ENCODE peak calls at places on chromosomes 5 and 9, in eight cellular contexts. A is thoracic aorta, B is PC-3, W is left ventricle myocardium inferior, I is SK-N-MC, U is A549, P is ovary, K is breast epithelium. V is an unnamed sample.

GRCh38 chr9:17532461-17532860 is 46.4 kb upstream of the SH3GL2 start:
- DNase-seq in P (no peak), I (no peak), A (no peak), K (no peak), B (no peak), W (no peak), U (no peak), V (no peak)

GRCh38 chr9:75087279-75087823 is 604 bp downstream of the NMRK1 start:
- DNase-seq in B (peak), P (peak), I (peak), U (peak), K (no peak), W (no peak), A (no peak), V (no peak)

GRCh38 chr5:144205141-144205551 is 34.5 kb downstream of the KCTD16 start:
- DNase-seq in I (no peak), A (no peak), B (peak), P (no peak), U (peak), K (no peak), W (peak), V (no peak)

GRCh38 chr9:112655633-112656032 is 62.3 kb downstream of the INIP start:
- DNase-seq in P (no peak), I (no peak), B (no peak), W (no peak), U (no peak), K (no peak), A (no peak), V (no peak)

GRCh38 chr5:151183451-151184245 is 26.1 kb upstream of the ANXA6 start:
- DNase-seq in P (no peak), W (no peak), U (no peak), B (peak), I (no peak), A (no peak), K (no peak), V (no peak)

GRCh38 chr5:114305402-114306207 is 56.3 kb upstream of the KCNN2 start:
- DNase-seq in W (no peak), I (no peak), K (no peak), P (no peak), A (no peak), U (peak), B (peak), V (no peak)

GRCh38 chr5:593511-593910 is 18.6 kb upstream of the CEP72 start:
- DNase-seq in I (no peak), B (no peak), W (no peak), A (no peak), U (no peak), K (no peak), P (no peak), V (no peak)

GRCh38 chr9:2722715-2723114 is 5.4 kb downstream of the KCNV2 start:
- DNase-seq in U (no peak), P (no peak), K (no peak), I (no peak), A (no peak), W (no peak), B (no peak), V (no peak)

GRCh38 chr9:131277673-131278420 is 1.5 kb upstream of the FAM78A start:
- DNase-seq in W (peak), A (peak), I (peak), K (peak), B (peak), U (peak), P (peak), V (no peak)

GRCh38 chr5:179558912-179559279 is 8.5 kb downstream of the RUFY1 start:
- DNase-seq in P (peak), W (no peak), U (peak), I (no peak), K (no peak), A (no peak), B (peak), V (no peak)

GRCh38 chr9:35673132-35673997 is at the start of gene CA9:
- DNase-seq in U (no peak), I (no peak), K (no peak), B (no peak), W (peak), A (no peak), P (no peak), V (no peak)

GRCh38 chr5:149944666-149945065 is at the start of gene PDE6A:
- DNase-seq in W (no peak), P (no peak), K (no peak), U (no peak), I (no peak), A (no peak), B (no peak), V (no peak)

GRCh38 chr5:32760091-32760509 is 49.0 kb downstream of the NPR3 start:
- DNase-seq in W (no peak), U (peak), K (no peak), P (no peak), I (no peak), B (peak), A (no peak), V (no peak)

DNA sequence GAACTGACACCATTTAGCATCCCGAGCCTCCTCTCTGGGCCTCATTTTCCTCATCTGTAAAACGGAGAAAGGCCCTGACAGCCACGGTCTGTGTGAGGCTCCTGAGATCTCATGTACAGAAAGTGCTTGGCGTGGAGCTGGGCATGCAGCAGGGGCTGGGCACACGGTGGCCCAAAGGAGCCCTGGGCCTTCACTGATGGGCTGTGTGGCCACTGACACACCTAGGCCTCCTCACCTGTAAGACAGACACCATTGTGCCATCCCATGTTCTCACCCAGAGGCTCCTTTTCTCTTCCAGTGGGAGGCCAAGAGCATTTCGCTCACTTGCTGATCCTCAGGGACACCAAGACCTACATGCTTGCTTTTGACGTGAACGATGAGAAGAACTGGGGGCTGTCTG is 1.6 kb downstream of the ORM1 start:
- DNase-seq in K (no peak), B (no peak), U (no peak), P (no peak), I (no peak), W (no peak), A (no peak), V (no peak)
- H3K4me3 ChIP-seq in K (no peak), B (no peak), U (no peak), P (no peak), I (no peak), W (no peak), A (no peak), V (no peak)

DNA sequence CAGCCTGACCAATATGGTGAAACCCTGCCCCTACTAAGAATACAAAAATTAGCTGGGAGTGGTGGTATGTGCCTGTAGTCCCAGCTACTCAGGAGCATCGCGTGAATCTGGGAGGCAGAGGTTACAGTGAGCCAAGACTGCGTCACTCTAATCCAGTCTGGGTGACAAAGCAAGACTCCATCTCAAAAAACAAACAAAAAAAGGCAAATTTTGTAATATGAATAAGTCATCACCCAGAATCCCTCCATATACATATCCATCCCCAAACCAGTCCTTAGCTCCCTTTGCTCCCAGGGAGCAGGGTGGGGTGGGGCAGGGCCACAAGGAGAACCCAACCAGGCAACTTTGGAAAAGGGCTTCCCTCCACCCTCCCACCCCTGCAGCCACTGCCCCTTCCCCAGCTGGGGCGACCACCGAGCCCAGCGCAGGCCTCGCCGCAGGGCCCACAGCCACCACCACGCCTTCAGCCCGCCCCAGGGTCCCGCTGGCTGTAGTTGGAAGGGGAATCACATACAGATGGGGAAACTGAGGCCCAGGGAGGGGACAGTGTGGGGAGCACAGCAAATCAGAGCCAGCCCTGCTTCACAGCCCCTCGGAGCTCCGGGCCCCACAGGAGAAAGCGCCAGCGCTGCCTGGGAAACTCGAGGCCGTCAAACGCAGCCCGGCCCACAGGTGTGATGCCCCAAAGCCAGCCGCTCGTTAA is 7.8 kb downstream of the NOTCH1 start:
- DNase-seq in U (no peak), A (no peak), I (no peak), K (no peak), P (no peak), W (no peak), B (peak), V (no peak)
- H3K27ac ChIP-seq in U (no peak), A (peak), I (no peak), K (peak), P (no peak), W (peak), B (peak), V (peak)

GRCh38 chr9:126375386-126375785 is 48.8 kb downstream of the MVB12B start:
- DNase-seq in K (no peak), B (peak), P (no peak), A (no peak), I (peak), U (no peak), W (no peak), V (no peak)
- H3K4me3 ChIP-seq in K (no peak), B (no peak), P (no peak), A (no peak), I (peak), U (no peak), W (peak), V (no peak)

GRCh38 chr5:58891072-58891970 is 308.4 kb downstream of the RAB3C start:
- DNase-seq in A (peak), B (peak), P (peak), K (peak), U (peak), W (peak), I (no peak), V (no peak)
- H3K27ac ChIP-seq in A (peak), B (peak), P (peak), K (peak), U (peak), W (peak), I (peak), V (peak)

DNA sequence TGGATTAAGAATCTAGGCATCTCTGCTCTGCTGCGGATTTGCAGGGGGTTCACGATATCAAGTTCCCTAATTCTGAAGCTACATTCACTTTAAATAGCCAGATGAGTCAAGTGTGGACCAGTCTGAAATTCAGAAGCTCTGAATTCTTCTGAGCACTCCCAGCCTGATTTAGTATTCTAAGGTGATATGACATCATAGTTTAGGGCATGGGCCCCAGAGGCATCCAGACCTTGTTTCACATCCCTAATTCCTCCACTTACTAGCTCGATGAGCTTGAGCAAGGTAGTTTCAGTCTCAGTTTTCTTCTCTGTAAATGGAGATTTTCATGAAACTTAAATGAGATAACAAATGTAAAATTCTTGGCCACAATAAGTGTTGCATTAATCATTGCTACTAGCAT is 65.2 kb downstream of the TMEM167A start:
- DNase-seq in I (no peak), K (no peak), B (no peak), W (no peak), U (no peak), A (no peak), P (no peak), V (no peak)
- H3K4me3 ChIP-seq in I (no peak), K (no peak), B (no peak), W (no peak), U (no peak), A (no peak), P (no peak), V (no peak)

GRCh38 chr5:84433461-84433860 is 48.8 kb upstream of the EDIL3 start:
- DNase-seq in P (no peak), A (no peak), W (no peak), U (no peak), I (no peak), B (no peak), K (no peak), V (no peak)

GRCh38 chr5:84438456-84438855 is 53.8 kb upstream of the EDIL3 start:
- DNase-seq in I (no peak), K (no peak), P (no peak), B (no peak), W (no peak), U (no peak), A (no peak), V (no peak)

GRCh38 chr5:84430863-84431663 is 46.4 kb upstream of the EDIL3 start:
- DNase-seq in P (no peak), A (no peak), W (no peak), K (no peak), U (no peak), B (no peak), I (no peak), V (no peak)

GRCh38 chr5:84437673-84438315 is 53.1 kb upstream of the EDIL3 start:
- DNase-seq in U (peak), I (no peak), K (no peak), W (no peak), B (peak), P (no peak), A (no peak), V (no peak)

DNA sequence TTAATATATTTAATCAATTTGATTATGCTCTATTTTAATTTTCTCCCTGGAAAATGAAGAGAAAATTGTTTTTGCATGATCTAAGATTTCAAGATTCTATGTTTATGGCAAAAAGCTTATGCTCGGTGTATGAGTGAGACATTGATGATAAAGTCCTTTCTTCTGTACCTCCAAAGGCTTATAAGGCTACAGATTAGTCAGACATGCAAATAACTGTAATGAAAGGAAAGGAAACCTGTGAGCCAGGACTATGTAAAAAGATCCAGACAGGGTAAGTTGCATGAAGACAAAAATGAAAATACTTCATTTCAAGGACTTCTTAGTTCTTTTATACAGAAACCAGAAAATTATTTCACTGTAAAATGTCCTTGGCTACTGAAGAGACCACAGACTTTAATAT is 52.2 kb upstream of the EDIL3 start:
- DNase-seq in B (peak), P (no peak), U (no peak), I (no peak), A (no peak), K (no peak), W (no peak), V (no peak)
- H3K27ac ChIP-seq in B (peak), P (no peak), U (no peak), I (peak), A (no peak), K (no peak), W (no peak), V (no peak)

GRCh38 chr9:134455951-134456739 is 129.9 kb downstream of the RXRA start:
- DNase-seq in U (peak), B (peak), W (peak), P (peak), A (peak), I (peak), K (peak), V (peak)
- H3K4me3 ChIP-seq in U (no peak), B (no peak), W (peak), P (peak), A (peak), I (peak), K (peak), V (peak)

DNA sequence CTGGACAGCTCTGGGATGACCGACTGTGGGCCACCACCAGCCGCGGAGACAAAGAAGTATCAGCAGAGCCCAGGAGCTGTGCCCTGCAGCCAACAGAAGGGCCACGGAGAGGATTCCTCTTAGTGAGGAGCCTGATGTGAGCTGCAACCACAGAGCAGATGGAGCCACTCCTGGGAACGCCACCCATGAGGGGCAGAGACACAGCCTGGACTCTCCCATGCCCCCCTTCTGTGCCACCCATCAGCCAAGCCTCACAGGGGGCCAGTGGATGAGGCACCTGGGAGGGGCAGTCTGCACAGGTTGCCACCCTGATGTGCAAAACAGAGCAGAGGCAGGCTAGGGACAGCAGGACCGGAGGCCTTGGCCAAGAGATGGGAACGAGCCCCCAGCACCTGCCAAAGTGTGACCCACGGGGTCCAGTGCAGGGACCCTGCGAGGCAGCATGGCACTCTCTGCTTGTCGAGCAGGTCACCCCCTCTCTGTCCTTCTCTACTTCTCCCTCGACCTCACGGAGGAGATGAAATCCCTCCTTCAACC is 380.7 kb upstream of the IRX1 start:
- DNase-seq in I (no peak), W (no peak), K (no peak), B (no peak), P (no peak), U (no peak), A (no peak), V (no peak)
- H3K27ac ChIP-seq in I (no peak), W (no peak), K (no peak), B (no peak), P (no peak), U (no peak), A (no peak), V (no peak)